ENCODE peak calls at places on chromosomes 4 and X, in six cellular contexts. N is WTC11, G is GM20000, Y is Panc1, C is GM10248, M is B cell. H is an unnamed sample.

GRCh38 chrX:113935516-113935915 is 648.4 kb upstream of the HTR2C start:
- DNase-seq in N (no peak), G (no peak), Y (no peak), C (no peak), M (no peak), H (no peak)

GRCh38 chrX:118251251-118251650 is 94.7 kb upstream of the WDR44 start:
- DNase-seq in N (no peak), G (no peak), Y (no peak), C (no peak), M (no peak), H (no peak)

GRCh38 chr4:177250056-177250696 is 59.5 kb upstream of the NEIL3 start:
- DNase-seq in N (peak), G (peak), Y (peak), C (peak), M (no peak), H (peak)

GRCh38 chrX:34656842-34657780 is at the start of gene TMEM47:
- DNase-seq in N (peak), G (peak), Y (no peak), C (peak), M (no peak), H (no peak)

GRCh38 chr4:166198041-166198440 is 325.0 kb downstream of the TLL1 start:
- DNase-seq in N (no peak), G (no peak), Y (no peak), C (no peak), M (no peak), H (no peak)

GRCh38 chr4:140995058-140995457 is 138.2 kb downstream of the RNF150 start:
- DNase-seq in N (no peak), G (no peak), Y (no peak), C (no peak), M (no peak), H (no peak)

GRCh38 chrX:118569676-118570075 is 74.1 kb downstream of the DOCK11 start:
- DNase-seq in N (no peak), G (no peak), Y (no peak), C (no peak), M (no peak), H (no peak)

GRCh38 chr4:3313556-3314228 is 20.9 kb downstream of the RGS12 start:
- DNase-seq in N (no peak), G (no peak), Y (no peak), C (no peak), M (no peak), H (no peak)

GRCh38 chrX:150036641-150037040 is 98.3 kb upstream of the EOLA2 start:
- DNase-seq in N (no peak), G (no peak), Y (no peak), C (no peak), M (no peak), H (no peak)

GRCh38 chrX:41621236-41621651 is 67.5 kb upstream of the GPR34 start:
- DNase-seq in N (peak), G (no peak), Y (no peak), C (no peak), M (no peak), H (no peak)

GRCh38 chr4:136400829-136401228 is 1131.5 kb downstream of the PCDH18 start:
- DNase-seq in N (no peak), G (no peak), Y (no peak), C (no peak), M (no peak), H (no peak)
- TF ChIP-seq CTCF in N (no peak), G (no peak), Y (no peak), C (no peak), M (no peak), H (no peak)

DNA sequence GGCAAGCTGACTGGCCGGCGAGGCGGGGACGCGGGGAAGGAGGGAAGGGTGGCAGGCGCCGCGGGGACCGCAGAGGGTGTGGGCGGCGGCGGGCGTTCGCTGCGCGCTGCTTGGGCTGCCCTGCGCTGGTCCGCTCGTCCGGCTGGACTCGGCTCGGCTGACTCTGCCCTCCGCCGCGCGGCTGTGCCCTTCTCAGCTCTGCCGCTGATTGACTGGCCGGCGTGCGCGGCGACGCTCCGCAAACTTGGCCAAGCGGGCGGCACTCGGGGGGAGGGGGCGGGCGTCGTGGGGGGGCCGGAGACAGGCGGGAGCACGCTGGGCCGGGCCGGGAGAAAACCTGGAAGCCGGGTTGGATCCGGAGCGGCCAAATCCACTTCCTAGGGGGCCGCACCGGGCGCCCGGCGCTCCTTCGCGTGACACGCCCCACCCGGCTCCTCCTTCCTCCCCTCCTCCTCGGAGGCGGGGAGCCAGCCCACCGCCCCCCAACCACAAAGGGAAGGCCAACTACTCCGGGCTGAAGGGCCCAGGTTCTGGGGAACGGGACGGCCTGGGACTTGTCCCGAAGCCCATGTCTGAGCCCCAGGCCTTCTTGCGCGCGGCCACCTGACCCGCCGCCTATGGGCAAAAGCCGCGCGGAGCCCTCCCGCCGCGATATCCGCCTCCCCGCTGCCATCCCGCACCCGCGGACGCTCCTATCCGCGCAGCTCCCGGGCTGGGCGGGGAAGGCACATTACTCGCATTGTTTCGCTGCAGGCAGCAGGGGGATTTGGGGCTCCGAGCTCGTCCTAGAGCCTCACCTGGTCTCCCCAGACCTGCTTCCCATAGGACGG is at the start of gene GPC4:
- DNase-seq in N (peak), G (peak), Y (no peak), C (no peak), M (no peak), H (peak)
- TF ChIP-seq CTCF in N (no peak), G (no peak), Y (no peak), C (no peak), M (no peak), H (no peak)

DNA sequence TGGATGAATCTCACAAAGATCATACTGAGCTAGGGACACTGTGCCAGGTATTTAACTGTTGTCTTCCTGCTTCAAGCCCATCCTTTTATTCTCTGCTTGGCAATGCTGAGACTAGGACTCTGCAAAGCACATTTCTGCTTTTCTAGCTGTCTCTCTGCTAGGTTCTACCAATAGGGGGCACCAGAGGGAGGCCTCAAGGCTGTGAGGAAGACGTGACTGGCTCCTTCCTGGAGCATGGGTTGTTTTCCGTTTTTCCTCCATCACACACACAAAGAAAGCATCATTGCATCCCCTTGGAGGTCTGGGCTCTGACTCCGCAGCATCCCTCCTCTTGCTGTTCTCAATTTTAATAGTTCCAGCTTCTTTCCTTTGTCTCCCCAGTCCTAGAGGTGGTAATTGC is 10.9 kb upstream of the DCTD start:
- DNase-seq in N (peak), G (no peak), Y (no peak), C (no peak), M (no peak), H (no peak)
- TF ChIP-seq CTCF in N (peak), G (no peak), Y (peak), C (peak), M (no peak), H (no peak)

GRCh38 chrX:120629667-120630537 is at the start of gene C1GALT1C1:
- DNase-seq in N (peak), G (peak), Y (peak), C (peak), M (peak), H (peak)
- TF ChIP-seq CTCF in N (no peak), G (no peak), Y (no peak), C (no peak), M (no peak), H (no peak)

GRCh38 chr4:129561886-129562285 is 465.9 kb downstream of the C4orf33 start:
- DNase-seq in N (no peak), G (no peak), Y (no peak), C (no peak), M (no peak), H (no peak)
- TF ChIP-seq CTCF in N (no peak), G (no peak), Y (no peak), C (no peak), M (no peak), H (no peak)

DNA sequence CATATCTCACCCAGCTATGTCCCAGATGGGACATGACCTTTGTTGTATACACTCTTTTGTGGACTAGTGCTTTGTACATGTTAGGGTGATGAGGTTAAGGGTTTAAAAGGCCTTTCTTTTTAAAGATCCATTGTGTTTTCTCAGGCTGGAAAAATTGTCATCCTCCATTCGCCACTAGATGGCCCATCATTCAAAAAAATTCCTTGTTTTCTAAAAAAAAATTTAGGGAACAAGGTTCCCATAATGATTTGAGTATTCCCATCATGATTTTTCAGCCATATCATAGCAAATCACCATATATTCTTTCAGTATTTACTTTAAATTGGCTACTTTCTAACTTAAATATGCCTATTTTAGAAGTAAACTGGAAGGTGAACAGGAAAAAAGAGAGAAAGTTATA is 91.9 kb upstream of the TMEM164 start:
- DNase-seq in N (no peak), G (no peak), Y (peak), C (no peak), M (no peak), H (no peak)
- TF ChIP-seq CTCF in N (no peak), G (no peak), Y (peak), C (no peak), M (no peak), H (peak)

H was measured in GM13976.